ENCODE peak calls at places on chromosomes 4 and X, in five cellular contexts. H is right lobe of liver; L is CD8-positive, alpha-beta T cell; K is upper lobe of right lung; O is HepG2. R is an unnamed sample.

GRCh38 chrX:56572975-56573374 is 9.5 kb downstream of the UBQLN2 start:
- ATAC-seq in K (no peak), H (no peak), L (peak), O (no peak), R (no peak)

GRCh38 chr4:39154009-39154408 is 28.3 kb upstream of the WDR19 start:
- ATAC-seq in H (no peak), K (no peak), L (no peak), O (no peak), R (no peak)

GRCh38 chr4:96833831-96834230 is 993.9 kb downstream of the PDHA2 start:
- ATAC-seq in H (no peak), L (no peak), O (no peak), K (no peak), R (no peak)

GRCh38 chr4:6815029-6815836 is 32.7 kb downstream of the KIAA0232 start:
- ATAC-seq in K (no peak), O (no peak), L (no peak), H (peak), R (no peak)

GRCh38 chr4:94345267-94345666 is 2.6 kb upstream of the HPGDS start:
- ATAC-seq in O (no peak), L (no peak), K (peak), H (peak), R (no peak)

GRCh38 chr4:73648478-73648877 is 28.2 kb upstream of the RASSF6 start:
- ATAC-seq in H (no peak), K (no peak), L (no peak), O (no peak), R (no peak)

GRCh38 chrX:65677954-65678469 is 10.6 kb downstream of the MSN start:
- ATAC-seq in L (no peak), K (peak), H (peak), O (no peak), R (peak)

GRCh38 chrX:40459576-40460158 is 121.1 kb upstream of the ATP6AP2 start:
- ATAC-seq in L (no peak), O (no peak), H (no peak), K (no peak), R (no peak)

GRCh38 chr4:7323461-7323871 is 111.3 kb downstream of the PSAPL1 start:
- ATAC-seq in L (no peak), H (no peak), O (no peak), K (no peak), R (no peak)

GRCh38 chr4:184598753-184599491 is 50.3 kb downstream of the CASP3 start:
- ATAC-seq in L (no peak), H (no peak), K (peak), O (no peak), R (no peak)

GRCh38 chrX:41382699-41383645 is 49.0 kb downstream of the DDX3X start:
- ATAC-seq in K (peak), L (peak), O (peak), H (peak), R (no peak)

GRCh38 chr4:52963976-52964375 is 101.9 kb downstream of the RASL11B start:
- ATAC-seq in O (no peak), H (no peak), K (no peak), L (no peak), R (no peak)

GRCh38 chrX:29477878-29478277 is 737.5 kb upstream of the MAGEB2 start:
- ATAC-seq in L (no peak), O (no peak), K (no peak), H (no peak), R (no peak)

DNA sequence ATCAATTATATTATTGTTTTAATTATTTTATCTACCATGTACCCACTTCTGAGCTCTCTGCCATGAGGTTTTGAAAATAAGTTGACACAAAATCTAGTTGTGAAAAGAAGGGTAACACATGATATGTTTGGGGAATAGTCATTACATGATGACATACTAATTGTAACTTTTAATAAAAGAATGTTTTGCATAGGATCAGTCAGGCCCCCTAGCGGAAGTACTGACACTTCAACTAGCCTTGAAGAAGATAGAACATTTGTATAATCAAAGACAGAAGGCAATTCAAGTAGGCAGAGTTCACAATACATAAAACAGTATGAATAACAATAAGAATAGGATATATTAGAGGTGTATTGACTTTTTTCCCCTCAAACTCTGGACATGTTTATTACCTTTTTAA is 1191.0 kb upstream of the AGA start:
- ATAC-seq in K (no peak), L (no peak), H (no peak), O (no peak), R (no peak)
- TF ChIP-seq CTCF in K (no peak), L (no peak), H (peak), O (no peak), R (no peak)

DNA sequence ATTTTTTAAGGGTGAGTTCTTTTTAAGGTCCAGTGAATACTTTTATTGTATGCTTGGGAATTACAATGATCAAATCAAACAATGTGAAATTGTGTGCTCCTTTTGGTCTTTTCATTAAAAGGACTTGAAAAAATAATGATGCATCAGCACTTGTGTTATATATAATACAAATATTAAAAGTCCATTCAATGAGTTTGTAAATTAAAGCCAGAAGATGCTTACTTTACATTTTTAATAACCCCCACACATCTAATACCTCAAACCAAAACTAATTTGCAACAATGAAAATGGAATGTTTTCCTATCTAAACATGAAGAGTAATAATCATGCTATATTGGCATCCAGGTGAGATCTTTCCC is 369.8 kb upstream of the LCORL start:
- ATAC-seq in O (no peak), K (no peak), H (no peak), L (no peak), R (no peak)
- TF ChIP-seq CTCF in O (no peak), K (no peak), H (no peak), L (no peak), R (no peak)

DNA sequence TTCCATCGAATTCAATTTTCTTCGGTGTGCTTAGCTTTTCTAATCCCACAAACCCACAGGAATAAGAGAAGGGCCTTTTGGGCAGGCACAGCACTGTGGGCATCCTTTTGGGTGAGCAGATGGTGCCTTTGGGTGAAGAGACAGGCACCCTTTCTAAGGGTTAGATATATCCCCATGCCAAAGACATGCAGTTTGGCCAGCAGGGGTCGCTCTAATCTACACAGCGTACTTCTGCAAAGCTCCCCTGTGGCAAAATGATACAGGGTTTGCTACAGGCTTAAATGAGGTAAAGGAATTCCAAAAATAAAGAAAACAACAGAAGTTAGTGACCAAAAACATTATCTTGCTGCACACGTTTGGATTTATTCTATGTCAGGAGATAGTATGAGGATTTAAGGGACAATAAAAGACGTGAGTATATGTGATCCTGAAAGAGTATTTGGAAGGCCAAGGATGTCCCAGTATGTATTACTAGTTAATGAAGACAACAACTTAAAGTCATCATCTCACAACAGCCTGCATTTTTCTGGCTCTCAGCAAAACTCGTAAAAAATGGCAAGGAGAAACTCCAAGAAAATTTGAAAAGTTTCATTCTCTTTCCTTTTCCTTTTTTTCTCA is 49.5 kb downstream of the PHEX start:
- ATAC-seq in K (peak), L (no peak), O (peak), H (peak), R (no peak)
- TF ChIP-seq CTCF in K (peak), L (peak), O (peak), H (peak), R (peak)

DNA sequence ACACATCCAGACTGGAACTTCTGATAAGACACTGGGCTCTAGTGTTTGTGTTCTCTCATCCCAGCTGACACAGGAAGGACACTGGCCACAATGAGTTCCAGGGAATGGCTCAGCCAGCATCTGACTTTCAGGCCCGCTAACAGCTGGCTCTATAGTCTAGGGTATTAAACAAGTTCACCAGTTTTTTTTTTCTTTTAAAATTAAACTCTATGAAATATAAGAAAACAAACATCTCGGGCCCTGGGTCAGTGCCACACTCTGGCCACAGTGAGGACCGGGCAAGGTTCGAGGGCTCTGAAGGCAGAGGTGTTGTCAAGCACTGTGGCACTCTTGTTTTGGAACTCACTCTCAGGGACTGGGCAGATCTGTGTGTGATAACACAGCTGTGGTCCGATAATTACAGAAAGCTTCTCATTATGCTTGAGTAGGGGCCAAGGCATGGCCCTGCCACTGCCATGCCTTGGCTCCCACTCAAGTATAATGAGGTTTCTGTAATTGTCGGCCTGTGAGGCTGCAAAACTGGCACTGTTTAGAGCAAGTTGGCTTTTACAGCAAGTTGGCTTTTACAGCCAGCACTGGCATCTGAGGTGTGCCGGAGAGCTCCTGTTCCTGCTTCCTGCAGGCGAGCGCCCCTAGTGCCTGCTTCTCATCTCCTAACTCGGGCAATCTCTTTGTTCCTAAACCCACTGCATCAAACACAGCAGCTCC is 62.8 kb downstream of the PPP1R2C start:
- ATAC-seq in K (peak), L (peak), H (peak), O (peak), R (peak)
- TF ChIP-seq CTCF in K (peak), L (peak), H (peak), O (peak), R (no peak)

GRCh38 chr4:8694651-8695151 is 102.1 kb downstream of the CPZ start:
- ATAC-seq in L (no peak), K (no peak), O (no peak), H (no peak), R (no peak)
- TF ChIP-seq CTCF in L (no peak), K (no peak), O (no peak), H (no peak), R (no peak)

GRCh38 chr4:89837385-89837995 is 529 bp upstream of the SNCA start:
- ATAC-seq in H (peak), O (no peak), K (peak), L (peak), R (peak)
- TF ChIP-seq CTCF in H (no peak), O (no peak), K (no peak), L (no peak), R (no peak)

GRCh38 chr4:131091896-131092295 is 1995.9 kb downstream of the C4orf33 start:
- ATAC-seq in O (peak), K (no peak), L (no peak), H (no peak), R (no peak)
- TF ChIP-seq CTCF in O (peak), K (peak), L (no peak), H (peak), R (no peak)